ENCODE peak calls at places on chromosome 5, in nine cellular contexts. K is chondrocyte; Z is nephron progenitor cell; P is NB4; O is GM12865; X is CD4-positive, alpha-beta T cell; C is astrocyte of the spinal cord; V is progenitor cell of endocrine pancreas; R is psoas muscle. I is an unnamed sample.

GRCh38 chr5:142386151-142387021 is 61.6 kb upstream of the SPRY4 start:
- DNase-seq in K (no peak), Z (no peak), P (peak), O (no peak), X (no peak), C (no peak), V (no peak), R (no peak), I (no peak)

GRCh38 chr5:133861161-133861737 is 107.2 kb downstream of the C5orf15 start:
- DNase-seq in K (no peak), Z (no peak), P (no peak), O (no peak), X (no peak), C (no peak), V (no peak), R (no peak), I (no peak)

GRCh38 chr5:10484774-10485141 is 43.1 kb downstream of the ROPN1L start:
- DNase-seq in K (no peak), Z (no peak), P (no peak), O (no peak), X (no peak), C (no peak), V (no peak), R (no peak), I (no peak)

GRCh38 chr5:176446884-176447537 is 1.2 kb upstream of the FAF2 start:
- DNase-seq in K (no peak), Z (peak), P (no peak), O (peak), X (peak), C (peak), V (peak), R (peak), I (no peak)

GRCh38 chr5:65721775-65722574 is at the start of the genes NLN and SGTB:
- DNase-seq in K (peak), Z (peak), P (peak), O (peak), X (peak), C (peak), V (peak), R (peak), I (no peak)

GRCh38 chr5:8756498-8757084 is 789.3 kb downstream of the SEMA5A start:
- DNase-seq in K (no peak), Z (peak), P (peak), O (peak), X (no peak), C (peak), V (no peak), R (no peak), I (peak)

GRCh38 chr5:64384761-64385160 is 121.1 kb upstream of the RGS7BP start:
- DNase-seq in K (no peak), Z (peak), P (peak), O (peak), X (no peak), C (peak), V (no peak), R (no peak), I (no peak)

GRCh38 chr5:141753971-141754713 is 72.1 kb upstream of the ARAP3 start:
- DNase-seq in K (no peak), Z (peak), P (peak), O (peak), X (no peak), C (peak), V (peak), R (no peak), I (no peak)

GRCh38 chr5:115428676-115429075 is 115.9 kb downstream of the FEM1C start:
- DNase-seq in K (no peak), Z (no peak), P (no peak), O (no peak), X (no peak), C (no peak), V (no peak), R (no peak), I (no peak)

GRCh38 chr5:126801992-126802294 is 25.0 kb downstream of the LMNB1 start:
- DNase-seq in K (no peak), Z (no peak), P (peak), O (peak), X (no peak), C (peak), V (no peak), R (no peak), I (no peak)

GRCh38 chr5:15702102-15702501 is 202.1 kb downstream of the FBXL7 start:
- DNase-seq in K (no peak), Z (no peak), P (no peak), O (peak), X (no peak), C (peak), V (no peak), R (no peak), I (no peak)

GRCh38 chr5:132103969-132104391 is 30.4 kb downstream of the CSF2 start:
- DNase-seq in K (no peak), Z (no peak), P (no peak), O (peak), X (no peak), C (no peak), V (no peak), R (no peak), I (no peak)

GRCh38 chr5:36494756-36495637 is 111.4 kb upstream of the SLC1A3 start:
- DNase-seq in K (no peak), Z (no peak), P (no peak), O (no peak), X (no peak), C (peak), V (no peak), R (no peak), I (no peak)

GRCh38 chr5:134289509-134290113 is 63.7 kb upstream of the PPP2CA start:
- DNase-seq in K (no peak), Z (peak), P (peak), O (peak), X (peak), C (peak), V (peak), R (peak), I (peak)

GRCh38 chr5:56303511-56303910 is 70.4 kb upstream of the ANKRD55 start:
- DNase-seq in K (no peak), Z (no peak), P (peak), O (no peak), X (no peak), C (no peak), V (no peak), R (no peak), I (no peak)

GRCh38 chr5:72138943-72139467 is 31.7 kb downstream of the MAP1B start:
- DNase-seq in K (no peak), Z (no peak), P (peak), O (peak), X (no peak), C (peak), V (no peak), R (no peak), I (no peak)

GRCh38 chr5:40833712-40834229 is 1.3 kb downstream of the RPL37 start:
- DNase-seq in K (no peak), Z (no peak), P (no peak), O (no peak), X (no peak), C (no peak), V (no peak), R (no peak), I (no peak)

DNA sequence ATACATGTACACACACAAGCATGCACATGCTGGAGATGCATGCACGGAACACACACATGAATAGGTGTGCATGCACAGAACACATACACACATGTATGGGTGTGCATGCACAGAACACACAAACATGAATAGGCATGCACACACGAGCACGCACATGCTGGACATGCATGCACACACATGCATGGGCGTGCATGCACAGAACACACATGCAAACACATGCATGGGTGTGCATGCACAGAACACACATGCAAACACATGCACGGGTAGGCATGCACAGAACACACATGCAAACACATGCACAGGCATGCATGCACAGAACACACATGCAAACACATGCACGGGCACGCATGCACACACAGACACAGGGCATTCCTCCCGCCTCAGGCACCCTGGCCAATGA is 382.3 kb downstream of the IRX2 start:
- DNase-seq in K (no peak), Z (no peak), P (no peak), O (no peak), X (no peak), C (no peak), V (no peak), R (no peak), I (no peak)
- TF ChIP-seq CTCF in K (no peak), Z (no peak), P (no peak), O (no peak), X (no peak), C (no peak), V (no peak), R (no peak), I (no peak)

GRCh38 chr5:157993201-157993600 is 134.3 kb upstream of the CLINT1 start:
- DNase-seq in K (no peak), Z (no peak), P (peak), O (no peak), X (no peak), C (no peak), V (no peak), R (no peak), I (no peak)

GRCh38 chr5:157998021-157998504 is 139.1 kb upstream of the CLINT1 start:
- DNase-seq in K (no peak), Z (no peak), P (peak), O (no peak), X (no peak), C (peak), V (no peak), R (no peak), I (no peak)

GRCh38 chr5:157994271-157994691 is 135.3 kb upstream of the CLINT1 start:
- DNase-seq in K (no peak), Z (no peak), P (no peak), O (no peak), X (no peak), C (peak), V (no peak), R (no peak), I (no peak)

GRCh38 chr5:157990583-157991181 is 131.7 kb upstream of the CLINT1 start:
- DNase-seq in K (no peak), Z (no peak), P (no peak), O (no peak), X (no peak), C (no peak), V (no peak), R (no peak), I (no peak)

DNA sequence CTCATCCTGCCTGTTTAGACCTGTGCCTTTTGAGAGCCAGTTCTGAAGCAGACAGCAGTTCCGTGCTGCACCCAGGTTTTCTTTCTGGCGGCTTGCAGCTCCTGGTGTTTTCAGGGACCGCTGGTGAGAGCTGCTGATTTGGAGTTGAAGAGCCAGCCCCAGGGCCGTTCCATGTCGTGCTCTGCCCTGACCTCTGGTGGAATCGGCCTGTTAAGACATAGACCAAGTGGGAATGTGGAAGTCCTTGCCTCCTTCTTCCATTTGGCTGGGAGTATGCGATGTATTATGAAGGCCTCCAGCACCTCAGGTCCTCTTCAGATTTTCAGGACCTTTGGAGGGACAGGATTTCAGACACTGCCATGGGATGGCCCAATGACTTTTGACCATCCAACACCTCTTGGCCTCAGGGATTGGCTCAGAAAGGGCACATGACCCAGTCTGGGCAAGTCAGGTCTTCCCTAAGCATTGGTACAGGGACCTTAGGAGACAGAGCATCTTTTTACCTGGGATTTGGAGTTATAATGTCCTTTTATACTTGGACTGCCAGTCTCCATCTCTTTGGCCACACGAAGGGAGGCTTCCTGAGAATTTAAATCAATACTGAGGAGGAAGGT is 136.1 kb upstream of the CLINT1 start:
- DNase-seq in K (no peak), Z (peak), P (peak), O (peak), X (peak), C (peak), V (peak), R (peak), I (peak)
- TF ChIP-seq CTCF in K (peak), Z (peak), P (peak), O (peak), X (peak), C (peak), V (peak), R (peak), I (peak)

GRCh38 chr5:138705007-138705406 is 48.2 kb upstream of the CTNNA1 start:
- DNase-seq in K (no peak), Z (no peak), P (no peak), O (no peak), X (no peak), C (no peak), V (no peak), R (no peak), I (no peak)

GRCh38 chr5:138700581-138701362 is 52.5 kb upstream of the CTNNA1 start:
- DNase-seq in K (no peak), Z (no peak), P (no peak), O (no peak), X (no peak), C (no peak), V (no peak), R (no peak), I (no peak)

GRCh38 chr5:138701678-138702077 is 51.5 kb upstream of the CTNNA1 start:
- DNase-seq in K (no peak), Z (no peak), P (no peak), O (no peak), X (no peak), C (no peak), V (no peak), R (no peak), I (no peak)

GRCh38 chr5:138702827-138703194 is 50.4 kb upstream of the CTNNA1 start:
- DNase-seq in K (no peak), Z (no peak), P (no peak), O (no peak), X (no peak), C (no peak), V (no peak), R (no peak), I (no peak)

GRCh38 chr5:138702166-138702826 is 50.9 kb upstream of the CTNNA1 start:
- DNase-seq in K (no peak), Z (no peak), P (no peak), O (no peak), X (no peak), C (no peak), V (no peak), R (no peak), I (no peak)
- TF ChIP-seq CTCF in K (no peak), Z (no peak), P (no peak), O (no peak), X (no peak), C (no peak), V (no peak), R (no peak), I (no peak)

GRCh38 chr5:170225326-170226137 is 7.3 kb upstream of the C5orf58 start:
- DNase-seq in K (no peak), Z (peak), P (peak), O (peak), X (peak), C (peak), V (peak), R (peak), I (peak)

GRCh38 chr5:170223349-170223748 is 9.4 kb upstream of the C5orf58 start:
- DNase-seq in K (no peak), Z (no peak), P (peak), O (no peak), X (no peak), C (peak), V (no peak), R (no peak), I (no peak)

GRCh38 chr5:170226661-170227060 is 6.1 kb upstream of the C5orf58 start:
- DNase-seq in K (no peak), Z (no peak), P (no peak), O (no peak), X (no peak), C (no peak), V (no peak), R (no peak), I (no peak)

GRCh38 chr5:170223906-170224305 is 8.9 kb upstream of the C5orf58 start:
- DNase-seq in K (no peak), Z (no peak), P (no peak), O (peak), X (no peak), C (no peak), V (no peak), R (no peak), I (no peak)

DNA sequence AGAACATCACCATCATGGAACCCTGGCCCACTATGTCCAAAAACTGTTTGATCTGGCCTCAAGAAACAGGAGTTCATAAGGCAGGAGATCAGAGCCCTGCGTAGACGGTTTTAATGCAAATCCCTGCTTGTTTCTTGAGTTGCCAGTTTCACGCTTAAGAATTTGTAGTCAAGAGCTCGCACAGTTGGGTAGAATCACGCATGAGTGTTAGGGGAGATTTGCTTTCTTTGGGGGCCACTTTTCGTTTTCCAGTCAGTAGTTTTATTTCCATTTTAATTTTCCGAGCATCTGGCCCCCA is 6.7 kb upstream of the C5orf58 start:
- DNase-seq in K (no peak), Z (no peak), P (no peak), O (no peak), X (no peak), C (no peak), V (no peak), R (no peak), I (no peak)
- TF ChIP-seq CTCF in K (no peak), Z (no peak), P (no peak), O (no peak), X (peak), C (no peak), V (no peak), R (no peak), I (no peak)

GRCh38 chr5:19917588-19917987 is 70.4 kb downstream of the CDH18 start:
- DNase-seq in K (no peak), Z (no peak), P (no peak), O (no peak), X (no peak), C (no peak), V (no peak), R (no peak), I (no peak)
- TF ChIP-seq CTCF in K (no peak), Z (no peak), P (no peak), O (no peak), X (no peak), C (no peak), V (no peak), R (no peak), I (no peak)

DNA sequence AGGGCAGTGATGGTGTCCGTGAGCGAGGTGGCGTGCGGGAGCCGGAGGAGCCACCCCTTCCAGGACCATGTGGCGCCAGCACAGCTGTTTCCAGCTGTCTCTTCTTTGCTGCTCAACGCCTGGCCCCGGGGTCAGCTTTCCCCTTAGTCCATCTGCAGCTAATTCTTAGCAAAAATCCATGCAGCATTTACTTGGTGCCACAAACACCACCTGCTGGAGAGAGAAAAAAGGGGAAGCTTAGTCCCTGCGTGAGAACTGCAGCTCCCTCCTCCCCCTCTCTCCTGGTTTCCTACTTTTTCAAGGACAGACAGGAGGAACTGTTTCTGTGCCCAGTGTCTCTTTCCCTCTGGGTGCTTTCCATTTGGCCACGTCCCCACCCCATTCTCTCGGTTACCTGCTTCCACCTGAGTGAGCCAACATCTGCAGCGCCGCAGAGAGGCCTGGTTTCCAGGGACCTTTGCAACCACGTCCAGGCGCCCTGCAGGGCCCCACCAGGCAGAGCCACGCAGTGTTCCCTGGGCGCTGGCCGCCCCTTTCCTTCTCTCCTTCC is 3.4 kb downstream of the SLC6A19 start:
- DNase-seq in K (peak), Z (peak), P (peak), O (no peak), X (no peak), C (peak), V (no peak), R (peak), I (no peak)
- TF ChIP-seq CTCF in K (peak), Z (peak), P (peak), O (no peak), X (no peak), C (peak), V (peak), R (no peak), I (no peak)

DNA sequence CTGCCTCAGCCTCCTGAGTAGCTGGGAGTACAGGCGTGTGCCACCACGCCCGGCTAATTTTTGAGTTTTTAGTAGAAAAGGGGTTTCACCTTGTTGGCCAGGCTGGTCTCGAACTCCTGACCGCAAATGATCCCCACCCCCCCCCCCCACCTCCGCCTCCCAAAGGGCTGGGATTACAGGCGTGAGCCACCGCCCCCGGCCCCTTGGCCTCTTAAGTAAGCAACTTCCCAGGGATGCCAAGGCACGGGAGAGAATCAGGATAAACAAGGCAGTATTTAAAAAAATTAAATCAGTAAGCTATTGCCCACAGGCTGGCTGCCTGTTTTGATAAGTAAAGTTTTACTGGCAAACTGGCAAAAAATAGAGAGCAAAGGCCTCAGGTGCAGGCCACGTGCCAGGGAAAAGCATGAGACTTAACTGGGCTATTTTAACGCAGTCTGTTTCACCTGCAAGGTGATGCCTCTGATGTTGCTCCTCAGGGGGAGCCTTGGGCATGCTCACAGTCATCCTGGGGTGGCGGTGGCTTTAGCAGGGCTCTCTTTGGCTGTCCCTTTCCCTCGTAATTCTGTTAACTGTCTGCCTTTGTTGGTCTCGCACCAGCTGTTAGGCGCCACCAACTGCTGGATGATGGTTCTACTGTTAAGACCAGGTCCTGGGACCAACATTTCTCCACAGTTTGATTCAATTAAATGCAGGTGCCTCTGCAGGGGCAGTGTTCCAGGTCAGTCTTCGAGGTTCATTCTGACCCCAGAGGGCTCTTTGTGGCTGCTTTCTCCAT is 19.4 kb upstream of the RNF130 start:
- DNase-seq in K (peak), Z (no peak), P (peak), O (no peak), X (no peak), C (peak), V (no peak), R (no peak), I (no peak)
- TF ChIP-seq CTCF in K (peak), Z (no peak), P (peak), O (no peak), X (peak), C (peak), V (no peak), R (no peak), I (no peak)

GRCh38 chr5:322281-322941 is 897 bp downstream of the AHRR start:
- DNase-seq in K (peak), Z (no peak), P (peak), O (no peak), X (no peak), C (no peak), V (no peak), R (no peak), I (no peak)

GRCh38 chr5:322942-323879 is 1.7 kb downstream of the AHRR start:
- DNase-seq in K (peak), Z (no peak), P (peak), O (no peak), X (no peak), C (no peak), V (no peak), R (no peak), I (no peak)

GRCh38 chr5:320524-321232 is 836 bp upstream of the AHRR start:
- DNase-seq in K (peak), Z (no peak), P (peak), O (no peak), X (no peak), C (no peak), V (no peak), R (no peak), I (no peak)

GRCh38 chr5:321726-322251 is 275 bp downstream of the AHRR start:
- DNase-seq in K (peak), Z (no peak), P (no peak), O (peak), X (no peak), C (no peak), V (no peak), R (no peak), I (no peak)

GRCh38 chr5:321233-321725 is at the start of gene AHRR:
- DNase-seq in K (no peak), Z (peak), P (peak), O (peak), X (no peak), C (peak), V (peak), R (peak), I (no peak)
- TF ChIP-seq CTCF in K (peak), Z (peak), P (peak), O (peak), X (peak), C (peak), V (peak), R (peak), I (peak)

GRCh38 chr5:78627766-78628165 is 20.8 kb downstream of the LHFPL2 start:
- DNase-seq in K (no peak), Z (no peak), P (no peak), O (no peak), X (no peak), C (peak), V (no peak), R (no peak), I (no peak)
- TF ChIP-seq CTCF in K (no peak), Z (no peak), P (no peak), O (no peak), X (no peak), C (no peak), V (no peak), R (no peak), I (no peak)

I was measured in GM12864.